ENCODE peak calls at places on chromosomes 3 and 15, in ten cellular contexts. P is heart left ventricle, B is uterus, U is prostate gland, W is stomach, H is breast epithelium, Y is A549, D is body of pancreas, I is IMR-90, N is ovary. K is an unnamed sample.

GRCh38 chr3:198017100-198017499 is 57.1 kb downstream of the LMLN start:
- DNase-seq in P (no peak), B (no peak), U (no peak), W (no peak), H (no peak), Y (no peak), D (no peak), I (no peak), N (no peak), K (no peak)

GRCh38 chr3:172659246-172660002 is 51.4 kb downstream of the NCEH1 start:
- DNase-seq in P (no peak), B (no peak), U (no peak), W (no peak), H (no peak), Y (peak), D (no peak), I (no peak), N (no peak), K (no peak)

GRCh38 chr3:16441306-16441898 is 72.1 kb downstream of the RFTN1 start:
- DNase-seq in P (no peak), B (no peak), U (no peak), W (no peak), H (no peak), Y (no peak), D (no peak), I (peak), N (no peak), K (no peak)

GRCh38 chr3:185724761-185725160 is 100.1 kb downstream of the IGF2BP2 start:
- DNase-seq in P (no peak), B (no peak), U (no peak), W (no peak), H (no peak), Y (no peak), D (no peak), I (peak), N (no peak), K (no peak)

GRCh38 chr3:195133462-195133861 is 137.5 kb downstream of the XXYLT1 start:
- DNase-seq in P (no peak), B (no peak), U (peak), W (no peak), H (no peak), Y (no peak), D (no peak), I (peak), N (no peak), K (no peak)

GRCh38 chr3:193910310-193910709 is 225.6 kb upstream of the HES1 start:
- DNase-seq in P (no peak), B (no peak), U (no peak), W (no peak), H (no peak), Y (no peak), D (no peak), I (no peak), N (no peak), K (no peak)

GRCh38 chr3:50268703-50269451 is at the start of gene SEMA3B:
- DNase-seq in P (no peak), B (peak), U (peak), W (peak), H (peak), Y (peak), D (peak), I (no peak), N (peak), K (peak)

GRCh38 chr3:195838714-195839113 is 27.0 kb upstream of the MUC4 start:
- DNase-seq in P (no peak), B (no peak), U (no peak), W (no peak), H (no peak), Y (no peak), D (no peak), I (no peak), N (no peak), K (no peak)

GRCh38 chr3:197297476-197298340 is 704 bp downstream of the DLG1 start:
- DNase-seq in P (peak), B (peak), U (peak), W (peak), H (peak), Y (peak), D (peak), I (peak), N (peak), K (peak)

GRCh38 chr15:51576911-51577500 is 45.6 kb downstream of the DMXL2 start:
- DNase-seq in P (no peak), B (peak), U (no peak), W (no peak), H (no peak), Y (no peak), D (no peak), I (peak), N (peak), K (no peak)

GRCh38 chr3:62376906-62377865 is 3.8 kb upstream of the FEZF2 start:
- DNase-seq in P (no peak), B (no peak), U (no peak), W (no peak), H (no peak), Y (no peak), D (no peak), I (no peak), N (no peak), K (no peak)

GRCh38 chr15:55240125-55240760 is 43.5 kb upstream of the RSL24D1 start:
- DNase-seq in P (no peak), B (no peak), U (no peak), W (no peak), H (no peak), Y (no peak), D (no peak), I (no peak), N (no peak), K (no peak)

GRCh38 chr15:49619226-49619625 is 1.4 kb downstream of the FAM227B start:
- DNase-seq in P (no peak), B (no peak), U (no peak), W (no peak), H (no peak), Y (no peak), D (no peak), I (no peak), N (no peak), K (no peak)

GRCh38 chr3:45688194-45688881 is 858 bp upstream of the SACM1L start:
- DNase-seq in P (no peak), B (peak), U (no peak), W (no peak), H (no peak), Y (peak), D (peak), I (peak), N (peak), K (no peak)

GRCh38 chr15:33737687-33738606 is 230.3 kb upstream of the CHRM5 start:
- DNase-seq in P (no peak), B (no peak), U (peak), W (peak), H (no peak), Y (peak), D (peak), I (peak), N (peak), K (no peak)

GRCh38 chr15:42728562-42728961 is 8.4 kb downstream of the CDAN1 start:
- DNase-seq in P (no peak), B (no peak), U (no peak), W (no peak), H (no peak), Y (no peak), D (no peak), I (no peak), N (no peak), K (no peak)

GRCh38 chr3:30227571-30228301 is 378.7 kb upstream of the TGFBR2 start:
- DNase-seq in P (no peak), B (no peak), U (no peak), W (no peak), H (no peak), Y (peak), D (no peak), I (peak), N (no peak), K (no peak)

GRCh38 chr15:98548172-98548971 is 100.0 kb upstream of the IGF1R start:
- DNase-seq in P (peak), B (peak), U (peak), W (peak), H (peak), Y (peak), D (peak), I (peak), N (peak), K (peak)

GRCh38 chr3:65497846-65498245 is 540.9 kb downstream of the MAGI1 start:
- DNase-seq in P (no peak), B (no peak), U (no peak), W (no peak), H (no peak), Y (no peak), D (no peak), I (no peak), N (no peak), K (no peak)

GRCh38 chr15:36887214-36888017 is 212.9 kb downstream of the MEIS2 start:
- DNase-seq in P (peak), B (peak), U (peak), W (no peak), H (no peak), Y (no peak), D (no peak), I (no peak), N (no peak), K (no peak)
- H3K4me3 ChIP-seq in P (peak), B (peak), U (peak), W (peak), H (peak), Y (peak), D (no peak), I (peak), N (peak), K (peak)

DNA sequence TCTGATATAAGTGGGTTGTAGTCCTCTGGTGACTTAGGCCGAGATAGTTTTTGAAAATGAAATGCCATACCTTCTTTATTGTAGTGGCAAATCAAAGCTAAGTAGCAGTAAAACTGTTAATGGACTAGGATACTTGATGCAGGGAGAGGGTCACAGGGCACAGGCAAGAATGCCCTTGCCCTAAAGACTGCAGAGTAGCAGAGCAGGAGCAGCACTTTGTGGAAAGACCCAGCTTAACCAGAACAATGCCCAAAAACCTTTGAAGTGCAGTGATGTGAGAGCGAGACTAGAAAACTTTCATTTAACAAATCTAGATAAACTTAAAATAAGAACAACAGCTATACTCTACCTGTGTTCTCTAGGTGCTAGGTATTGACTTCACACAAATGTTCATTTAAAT is 121.9 kb downstream of the MBNL1 start:
- DNase-seq in P (no peak), B (no peak), U (no peak), W (no peak), H (no peak), Y (no peak), D (no peak), I (no peak), N (no peak), K (no peak)
- H3K27ac ChIP-seq in P (no peak), B (no peak), U (no peak), W (no peak), H (no peak), Y (peak), D (no peak), I (no peak), N (no peak), K (no peak)

GRCh38 chr3:46930176-46930944 is 46.2 kb downstream of the CCDC12 start:
- DNase-seq in P (no peak), B (no peak), U (no peak), W (peak), H (no peak), Y (no peak), D (no peak), I (no peak), N (no peak), K (no peak)
- TF ChIP-seq POLR2A in P (no peak), B (no peak), U (no peak), W (no peak), H (no peak), Y (no peak), D (no peak), I (no peak), N (no peak), K (no peak)

GRCh38 chr15:36791849-36792618 is 212.6 kb downstream of the CDIN1 start:
- DNase-seq in P (peak), B (no peak), U (no peak), W (no peak), H (no peak), Y (no peak), D (no peak), I (peak), N (no peak), K (no peak)
- H3K4me3 ChIP-seq in P (no peak), B (no peak), U (no peak), W (no peak), H (no peak), Y (no peak), D (no peak), I (peak), N (no peak), K (no peak)

GRCh38 chr15:40870716-40871115 is 3.3 kb downstream of the RHOV start:
- DNase-seq in P (no peak), B (no peak), U (no peak), W (no peak), H (no peak), Y (no peak), D (peak), I (no peak), N (no peak), K (no peak)
- H3K27ac ChIP-seq in P (no peak), B (no peak), U (no peak), W (no peak), H (peak), Y (peak), D (peak), I (no peak), N (no peak), K (no peak)

DNA sequence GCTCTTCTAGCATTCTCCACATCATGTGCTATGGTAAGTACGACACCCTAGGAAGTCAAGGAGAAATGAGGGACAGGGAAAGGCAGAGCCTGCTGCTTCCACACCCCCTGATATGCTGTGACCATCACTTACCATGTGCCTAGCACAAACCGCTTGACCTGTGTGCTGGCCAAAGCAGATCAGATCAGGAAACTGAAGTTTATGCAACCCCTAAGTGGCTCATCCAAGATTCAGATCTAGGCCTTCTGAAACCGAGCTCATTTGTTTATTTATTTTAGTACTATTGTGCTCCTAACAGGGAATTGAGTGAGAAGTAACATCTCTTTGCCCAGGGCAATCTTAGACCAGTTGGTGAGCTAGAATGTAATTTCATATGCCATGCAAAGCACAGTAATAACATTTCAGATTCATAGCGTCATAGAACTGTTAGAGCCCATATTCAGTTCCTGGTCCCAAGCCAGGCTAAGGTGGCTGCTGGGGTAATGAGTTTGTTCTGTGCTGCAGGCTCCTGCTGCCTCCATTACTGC is at the start of gene RTP2:
- DNase-seq in P (no peak), B (no peak), U (no peak), W (no peak), H (no peak), Y (no peak), D (no peak), I (no peak), N (no peak), K (no peak)
- TF ChIP-seq POLR2A in P (no peak), B (no peak), U (no peak), W (no peak), H (no peak), Y (no peak), D (no peak), I (no peak), N (no peak), K (no peak)

GRCh38 chr3:128064962-128065361 is 12.7 kb downstream of the SEC61A1 start:
- DNase-seq in P (no peak), B (no peak), U (no peak), W (no peak), H (no peak), Y (no peak), D (no peak), I (no peak), N (no peak), K (no peak)

GRCh38 chr3:128066111-128066510 is 13.9 kb downstream of the SEC61A1 start:
- DNase-seq in P (no peak), B (no peak), U (no peak), W (no peak), H (no peak), Y (no peak), D (no peak), I (no peak), N (no peak), K (no peak)

GRCh38 chr3:128056258-128056657 is 4.0 kb downstream of the SEC61A1 start:
- DNase-seq in P (no peak), B (no peak), U (no peak), W (no peak), H (no peak), Y (no peak), D (no peak), I (no peak), N (no peak), K (no peak)

GRCh38 chr3:128062033-128062745 is 10.0 kb downstream of the SEC61A1 start:
- DNase-seq in P (no peak), B (no peak), U (no peak), W (no peak), H (no peak), Y (no peak), D (no peak), I (no peak), N (no peak), K (no peak)

DNA sequence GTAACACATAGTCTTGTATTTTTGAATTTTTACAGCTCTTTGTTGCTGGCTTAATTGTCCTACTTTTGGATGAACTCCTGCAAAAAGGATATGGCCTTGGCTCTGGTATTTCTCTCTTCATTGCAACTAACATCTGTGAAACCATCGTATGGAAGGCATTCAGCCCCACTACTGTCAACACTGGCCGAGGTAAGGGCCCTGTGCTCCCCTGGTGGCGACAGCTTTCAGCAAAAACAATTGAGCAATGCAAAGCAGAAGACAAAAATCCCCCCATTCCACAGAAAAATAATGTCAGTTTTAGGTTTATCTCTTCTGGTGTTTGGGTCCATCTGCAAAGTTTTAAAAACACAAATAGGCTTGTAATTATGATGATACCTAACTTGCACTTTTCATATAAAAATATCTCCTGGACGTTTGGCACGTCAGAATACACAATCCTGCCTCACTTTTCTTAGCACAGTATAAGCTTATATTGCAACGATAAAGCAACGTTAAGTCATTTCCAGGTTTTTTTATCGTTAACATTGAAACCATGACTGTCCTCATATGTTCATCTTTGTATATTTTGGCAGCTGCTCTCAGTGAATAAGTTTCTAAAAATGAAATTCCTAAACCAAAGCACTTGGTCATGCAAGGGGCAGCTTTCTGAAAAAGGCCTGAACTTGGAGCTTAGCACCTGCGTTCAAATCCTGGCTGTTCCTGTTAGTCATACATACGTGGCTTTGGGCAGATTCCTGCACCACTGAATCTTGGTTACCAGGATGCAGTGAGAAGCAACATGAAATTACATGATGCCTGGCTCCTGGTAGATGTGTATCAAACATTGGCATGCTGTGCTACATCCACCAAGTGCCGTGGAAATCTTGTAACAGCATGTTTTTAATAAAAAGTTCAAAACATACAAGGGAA is 8.5 kb downstream of the SEC61A1 start:
- DNase-seq in P (no peak), B (no peak), U (no peak), W (no peak), H (no peak), Y (no peak), D (no peak), I (peak), N (no peak), K (no peak)
- H3K4me3 ChIP-seq in P (no peak), B (no peak), U (no peak), W (no peak), H (no peak), Y (no peak), D (no peak), I (no peak), N (no peak), K (no peak)

DNA sequence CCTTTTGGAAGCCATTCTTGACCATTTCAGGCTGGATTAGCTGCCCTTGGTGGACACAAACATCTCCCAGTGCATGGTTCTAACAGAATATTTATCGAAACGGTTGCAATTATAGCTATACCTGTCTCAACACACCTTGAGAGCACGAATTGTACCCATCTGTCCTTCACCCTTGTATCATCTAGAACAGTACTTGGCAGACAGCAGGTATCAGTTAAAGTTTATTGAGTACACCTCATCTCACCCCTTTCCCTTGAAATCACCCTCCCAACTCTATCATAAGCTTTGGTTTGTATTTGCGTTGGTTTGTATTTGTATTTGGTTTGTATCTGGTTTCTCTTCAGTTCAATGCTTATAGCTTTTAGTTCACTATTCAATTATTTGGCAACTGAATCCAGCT is 12.4 kb downstream of the TSPAN3 start:
- DNase-seq in P (no peak), B (no peak), U (no peak), W (no peak), H (no peak), Y (no peak), D (no peak), I (no peak), N (no peak), K (no peak)
- H3K27ac ChIP-seq in P (no peak), B (no peak), U (no peak), W (no peak), H (no peak), Y (no peak), D (no peak), I (no peak), N (no peak), K (no peak)

DNA sequence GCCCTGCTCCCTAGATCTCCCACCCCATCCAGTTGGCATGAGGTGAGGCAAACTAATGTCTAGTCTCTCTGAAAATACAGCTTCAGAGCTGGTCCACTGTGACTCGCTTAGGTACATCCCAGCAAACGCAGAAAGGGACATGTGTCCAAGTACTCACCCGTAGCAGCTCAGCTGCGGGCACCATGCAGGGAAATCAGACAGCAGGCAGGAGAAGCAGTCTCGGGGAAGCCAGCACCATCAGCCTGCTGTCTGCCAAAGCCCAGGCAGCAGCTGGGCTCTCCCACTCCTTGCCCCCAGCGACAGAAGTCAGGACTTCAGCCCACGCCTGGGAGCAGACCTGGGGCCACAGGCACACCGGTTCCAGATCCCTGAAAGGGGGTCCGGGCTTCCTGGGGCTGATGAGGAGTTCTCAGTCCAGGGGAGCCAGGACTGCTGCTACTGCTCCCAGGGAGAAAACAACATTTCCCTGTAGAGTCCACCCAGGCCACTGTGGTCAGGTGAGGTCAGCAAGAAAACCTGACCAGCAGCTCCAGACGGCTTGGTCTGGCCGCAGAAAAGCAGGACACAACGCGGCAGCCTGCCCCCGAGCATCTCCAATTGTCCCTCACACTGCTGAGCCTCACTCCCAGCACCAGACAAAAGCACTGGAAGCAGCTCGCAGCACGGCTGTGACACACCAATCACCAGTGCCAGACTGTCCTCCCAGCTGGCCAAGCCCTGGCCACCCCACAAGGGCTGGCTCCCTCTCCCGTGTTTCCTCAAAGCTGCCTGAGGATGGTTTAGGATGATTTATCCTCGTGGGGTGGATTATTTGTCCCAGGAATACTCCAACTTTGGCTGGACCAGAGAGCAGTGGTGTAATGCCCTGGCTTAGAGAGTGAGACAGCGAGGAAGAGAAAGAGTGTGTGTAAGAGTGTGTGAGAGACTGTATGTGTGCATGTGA is 34.7 kb downstream of the SEMA5B start:
- DNase-seq in P (peak), B (peak), U (no peak), W (no peak), H (no peak), Y (no peak), D (no peak), I (no peak), N (peak), K (no peak)
- TF ChIP-seq POLR2A in P (no peak), B (no peak), U (no peak), W (no peak), H (no peak), Y (no peak), D (no peak), I (no peak), N (no peak), K (no peak)